ENCODE peak calls at places on chromosomes 12 and 14, in six cellular contexts. E is amniotic epithelial cell, P is T-helper 1 cell, M is non-pigmented ciliary epithelial cell, C is pancreas, R is Karpas-422. Z is an unnamed sample.

GRCh38 chr12:56061982-56062381 is 18.0 kb upstream of the ERBB3 start:
- DNase-seq in E (no peak), C (no peak), R (no peak), P (no peak), M (no peak), Z (no peak)

GRCh38 chr14:50396636-50397460 is at the start of gene CDKL1:
- DNase-seq in R (peak), C (peak), M (peak), E (peak), P (peak), Z (peak)

GRCh38 chr12:22529281-22530060 is 14.9 kb downstream of the C2CD5 start:
- DNase-seq in C (no peak), R (peak), P (no peak), M (no peak), E (peak), Z (no peak)

GRCh38 chr12:47867496-47867941 is 37.3 kb downstream of the VDR start:
- DNase-seq in E (peak), C (no peak), M (peak), P (no peak), R (no peak), Z (no peak)

GRCh38 chr14:35406811-35407630 is 2.5 kb upstream of the NFKBIA start:
- DNase-seq in M (no peak), R (peak), E (peak), C (no peak), P (no peak), Z (no peak)

GRCh38 chr14:88829685-88830302 is 5.3 kb downstream of the TTC8 start:
- DNase-seq in M (no peak), R (no peak), C (no peak), E (no peak), P (no peak), Z (no peak)

GRCh38 chr14:56659964-56660551 is 80.5 kb downstream of the TMEM260 start:
- DNase-seq in C (no peak), E (peak), P (no peak), R (peak), M (peak), Z (no peak)

GRCh38 chr12:52175411-52176350 is 16.1 kb downstream of the KRT80 start:
- DNase-seq in M (no peak), E (no peak), P (no peak), C (no peak), R (peak), Z (no peak)

GRCh38 chr12:131368073-131369071 is 342.5 kb upstream of the SFSWAP start:
- DNase-seq in R (no peak), M (no peak), C (no peak), P (no peak), E (no peak), Z (no peak)

GRCh38 chr12:15627995-15628945 is 160.9 kb downstream of the EPS8 start:
- DNase-seq in E (peak), M (no peak), C (no peak), R (no peak), P (no peak), Z (no peak)

GRCh38 chr12:62640910-62641448 is 174.4 kb downstream of the MON2 start:
- DNase-seq in P (no peak), M (no peak), C (no peak), E (peak), R (no peak), Z (no peak)

GRCh38 chr12:19227190-19227879 is 97.8 kb downstream of the PLEKHA5 start:
- DNase-seq in M (no peak), P (no peak), C (no peak), R (no peak), E (no peak), Z (no peak)

GRCh38 chr12:60494249-60494648 is 898.4 kb downstream of the SLC16A7 start:
- DNase-seq in R (peak), M (peak), E (peak), P (no peak), C (no peak), Z (no peak)